ENCODE peak calls at places on chromosomes 4 and X, in four cellular contexts. Z is kidney epithelial cell, Q is progenitor cell of endocrine pancreas, V is cardiac fibroblast. H is an unnamed sample.

GRCh38 chr4:141339386-141339785 is 118.7 kb downstream of the ZNF330 start:
- DNase-seq in Z (no peak), Q (no peak), V (no peak), H (no peak)

GRCh38 chrX:24301806-24302205 is 12.1 kb downstream of the SUPT20HL2 start:
- DNase-seq in Z (no peak), Q (no peak), V (no peak), H (no peak)

GRCh38 chr4:168630445-168631187 is 133.8 kb downstream of the PALLD start:
- DNase-seq in Z (peak), Q (no peak), V (no peak), H (no peak)

GRCh38 chr4:28890949-28891348 is 1829.2 kb upstream of the PCDH7 start:
- DNase-seq in Z (no peak), Q (no peak), V (no peak), H (no peak)

GRCh38 chr4:1608821-1609500 is 75.2 kb downstream of the FAM53A start:
- DNase-seq in Z (no peak), Q (no peak), V (no peak), H (no peak)

GRCh38 chr4:27010334-27010940 is 149.8 kb downstream of the STIM2 start:
- DNase-seq in Z (peak), Q (no peak), V (peak), H (no peak)

GRCh38 chrX:45524296-45524695 is 323.6 kb upstream of the DIPK2B start:
- DNase-seq in Z (no peak), Q (no peak), V (peak), H (no peak)

GRCh38 chrX:21972721-21973120 is 32.2 kb downstream of the SMS start:
- DNase-seq in Z (no peak), Q (no peak), V (peak), H (peak)

GRCh38 chrX:139875831-139876230 is 57.0 kb downstream of the ATP11C start:
- DNase-seq in Z (no peak), Q (no peak), V (peak), H (no peak)

GRCh38 chr4:100497729-100498250 is 20.0 kb downstream of the EMCN start:
- DNase-seq in Z (no peak), Q (no peak), V (no peak), H (no peak)

GRCh38 chr4:110636231-110636676 is 13.4 kb upstream of the PITX2 start:
- DNase-seq in Z (no peak), Q (no peak), V (no peak), H (no peak)

DNA sequence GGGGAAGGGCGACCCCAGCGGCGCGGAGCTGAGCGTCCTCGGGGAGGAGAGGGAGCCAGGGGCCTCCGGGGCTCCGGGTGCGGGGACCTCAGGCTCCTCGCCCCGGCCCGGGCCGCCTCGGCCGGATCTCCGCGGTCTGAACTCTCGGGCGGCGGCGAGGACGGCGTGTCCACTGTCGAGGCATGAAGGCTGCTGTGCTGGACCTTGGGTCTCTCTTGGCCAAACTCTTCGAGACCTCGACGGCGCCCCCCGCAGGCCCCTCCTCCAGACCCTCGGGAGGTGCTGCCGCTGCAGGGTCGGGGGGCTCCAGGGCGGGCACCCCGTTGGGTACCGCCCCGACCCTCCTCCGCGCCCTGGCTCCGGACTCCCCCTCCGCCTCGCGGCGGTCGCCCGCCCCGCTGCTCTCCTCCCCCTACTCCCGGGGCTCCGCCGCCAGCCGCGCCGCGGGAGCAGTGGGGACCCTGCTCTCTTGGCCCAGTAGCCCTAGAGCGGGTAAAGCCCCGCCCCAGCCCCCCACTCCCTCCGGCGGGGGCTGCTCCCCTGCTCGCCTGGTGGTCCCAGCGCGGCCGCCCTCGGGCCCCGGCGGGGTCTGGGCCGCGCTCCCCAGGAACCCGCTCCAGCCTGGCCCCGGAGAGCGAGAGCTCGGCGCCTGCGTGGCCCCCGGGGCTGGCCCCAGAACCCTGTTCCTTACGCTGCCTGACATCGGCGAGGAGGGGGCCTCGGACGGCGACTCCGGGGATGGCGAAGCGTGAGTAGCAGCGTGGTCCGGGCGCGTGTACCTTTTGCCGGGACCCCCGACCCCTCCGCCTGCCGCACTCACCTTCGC is 604 bp downstream of the FAM149A start:
- DNase-seq in Z (no peak), Q (peak), V (no peak), H (no peak)
- TF ChIP-seq CTCF in Z (peak), Q (peak), V (no peak), H (no peak)

GRCh38 chr4:156596026-156596425 is 375.6 kb downstream of the PDGFC start:
- DNase-seq in Z (no peak), Q (no peak), V (peak), H (no peak)

GRCh38 chr4:156591679-156592078 is 379.9 kb downstream of the PDGFC start:
- DNase-seq in Z (no peak), Q (no peak), V (no peak), H (no peak)

GRCh38 chr4:156595041-156595440 is 376.6 kb downstream of the PDGFC start:
- DNase-seq in Z (no peak), Q (no peak), V (no peak), H (no peak)

GRCh38 chr4:156594619-156595018 is 377.0 kb downstream of the PDGFC start:
- DNase-seq in Z (no peak), Q (no peak), V (peak), H (no peak)

GRCh38 chr4:156593464-156593863 is 378.1 kb downstream of the PDGFC start:
- DNase-seq in Z (no peak), Q (no peak), V (no peak), H (no peak)
- TF ChIP-seq CTCF in Z (no peak), Q (no peak), V (no peak), H (no peak)

DNA sequence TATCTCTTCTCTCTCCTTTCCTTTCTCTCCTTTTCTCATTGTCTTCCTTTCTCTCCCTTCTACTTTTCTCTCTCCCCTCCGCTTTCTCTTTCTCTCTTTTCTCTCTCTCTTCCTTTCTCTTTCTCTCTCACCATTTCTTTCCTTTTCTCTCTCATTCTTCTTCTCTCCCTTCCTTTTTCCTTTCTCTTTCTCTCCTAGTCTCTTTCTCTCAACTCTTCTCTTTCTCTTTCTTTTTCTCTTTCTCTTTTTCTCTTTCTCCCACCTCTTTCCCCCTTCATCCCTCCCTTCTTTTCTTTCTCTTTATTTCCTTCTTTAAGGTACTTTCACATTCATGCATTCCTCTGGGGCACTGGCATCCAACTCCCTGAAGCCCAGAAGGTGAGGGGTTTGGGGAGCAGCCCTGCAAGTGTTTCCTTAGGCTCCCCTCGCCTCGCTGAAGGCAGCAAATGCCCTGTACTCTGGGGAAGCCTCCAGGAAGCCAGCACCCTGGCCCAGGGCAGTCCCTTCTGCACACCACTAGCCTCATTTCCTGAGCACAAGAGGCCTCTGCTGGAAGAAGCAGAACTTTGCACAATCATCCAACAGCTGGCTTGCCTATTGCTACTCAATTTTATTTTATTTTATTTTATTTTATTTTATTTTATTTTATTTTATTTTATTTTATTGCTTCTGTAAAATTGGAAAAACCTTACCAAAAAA is 124.2 kb downstream of the NFKB1 start:
- DNase-seq in Z (no peak), Q (no peak), V (peak), H (no peak)
- TF ChIP-seq CTCF in Z (peak), Q (no peak), V (peak), H (no peak)

GRCh38 chrX:149513713-149514427 is 8.8 kb upstream of the IDS start:
- DNase-seq in Z (no peak), Q (no peak), V (peak), H (no peak)

GRCh38 chrX:149511081-149511480 is 6.0 kb upstream of the IDS start:
- DNase-seq in Z (no peak), Q (no peak), V (no peak), H (no peak)

GRCh38 chrX:149512225-149512885 is 7.2 kb upstream of the IDS start:
- DNase-seq in Z (no peak), Q (peak), V (peak), H (no peak)

GRCh38 chrX:149508467-149508866 is 3.4 kb upstream of the IDS start:
- DNase-seq in Z (no peak), Q (no peak), V (no peak), H (no peak)

GRCh38 chrX:149510386-149510785 is 5.3 kb upstream of the IDS start:
- DNase-seq in Z (no peak), Q (no peak), V (peak), H (no peak)
- TF ChIP-seq CTCF in Z (peak), Q (peak), V (peak), H (no peak)

GRCh38 chrX:48998391-48998790 is 3.7 kb downstream of the GRIPAP1 start:
- DNase-seq in Z (no peak), Q (no peak), V (no peak), H (no peak)
- TF ChIP-seq CTCF in Z (no peak), Q (no peak), V (no peak), H (no peak)

GRCh38 chr4:20432098-20432497 is 180.4 kb downstream of the SLIT2 start:
- DNase-seq in Z (no peak), Q (no peak), V (peak), H (no peak)
- TF ChIP-seq CTCF in Z (no peak), Q (no peak), V (no peak), H (no peak)

H was measured in AG04449.